ENCODE peak calls at places on chromosomes 11 and 22, in four cellular contexts. N is HL-60, Y is sigmoid colon, E is K562. C is an unnamed sample.

GRCh38 chr11:12973529-12974181 is 35.5 kb upstream of the RASSF10 start:
- DNase-seq in N (no peak), E (no peak), Y (no peak), C (no peak)

GRCh38 chr11:105903113-105903512 is 118.9 kb downstream of the MSANTD4 start:
- DNase-seq in Y (no peak), E (no peak), N (no peak), C (no peak)

GRCh38 chr22:44955102-44955501 is 54.7 kb downstream of the PHF21B start:
- DNase-seq in E (no peak), N (no peak), Y (no peak), C (no peak)

GRCh38 chr11:117303101-117303500 is 12.0 kb downstream of the BACE1-AS start:
- DNase-seq in Y (peak), E (no peak), N (no peak), C (no peak)

GRCh38 chr11:47183969-47184368 is 2.3 kb downstream of the PACSIN3 start:
- DNase-seq in E (no peak), Y (no peak), N (no peak), C (no peak)

GRCh38 chr11:36008576-36008975 is 64.7 kb downstream of the LDLRAD3 start:
- DNase-seq in N (no peak), E (no peak), Y (no peak), C (no peak)

GRCh38 chr11:90449643-90450042 is 226.8 kb upstream of the CHORDC1 start:
- DNase-seq in E (no peak), Y (no peak), N (no peak), C (no peak)

GRCh38 chr22:47835726-47836125 is 1073.3 kb downstream of the TBC1D22A start:
- DNase-seq in Y (no peak), N (no peak), E (no peak), C (no peak)

GRCh38 chr11:102158151-102158734 is 48.0 kb downstream of the YAP1 start:
- DNase-seq in N (no peak), E (no peak), Y (no peak), C (no peak)

GRCh38 chr11:70399681-70400112 is 1.4 kb downstream of the CTTN start:
- DNase-seq in E (peak), Y (peak), N (no peak), C (peak)

GRCh38 chr22:25120093-25120561 is 79.5 kb upstream of the CRYBB3 start:
- DNase-seq in N (no peak), Y (no peak), E (no peak), C (peak)

GRCh38 chr22:43477966-43478365 is 66.2 kb downstream of the MPPED1 start:
- DNase-seq in N (no peak), Y (no peak), E (no peak), C (no peak)

GRCh38 chr11:17992916-17993315 is 19.9 kb downstream of the SERGEF start:
- DNase-seq in E (no peak), N (no peak), Y (no peak), C (peak)

GRCh38 chr22:38766076-38766777 is 10.4 kb upstream of the SUN2 start:
- DNase-seq in N (peak), Y (peak), E (peak), C (peak)

GRCh38 chr11:86565787-86566186 is 106.6 kb downstream of the ME3 start:
- DNase-seq in E (no peak), N (no peak), Y (no peak), C (no peak)

GRCh38 chr11:1036303-1036923 is at the start of gene MUC6:
- DNase-seq in Y (no peak), E (no peak), N (no peak), C (no peak)

GRCh38 chr22:20865869-20866445 is 7.2 kb downstream of the SNAP29 start:
- DNase-seq in E (peak), N (no peak), Y (no peak), C (no peak)

GRCh38 chr11:13315517-13316432 is 38.2 kb downstream of the BMAL1 start:
- DNase-seq in E (no peak), Y (no peak), N (no peak), C (no peak)

GRCh38 chr11:12120031-12121008 is 9.9 kb downstream of the MICAL2 start:
- DNase-seq in Y (no peak), N (no peak), E (no peak), C (no peak)

GRCh38 chr11:88157401-88157800 is 17.8 kb downstream of the RAB38 start:
- DNase-seq in Y (no peak), N (no peak), E (no peak), C (no peak)

GRCh38 chr11:11985016-11985715 is 23.3 kb downstream of the DKK3 start:
- DNase-seq in N (no peak), Y (peak), E (no peak), C (no peak)

GRCh38 chr11:65425971-65426838 is 3.6 kb downstream of the NEAT1 start:
- DNase-seq in E (no peak), N (peak), Y (peak), C (no peak)

GRCh38 chr11:128759597-128759996 is 65.7 kb downstream of the FLI1 start:
- DNase-seq in Y (no peak), E (no peak), N (no peak), C (no peak)
- TF ChIP-seq POLR2AphosphoS5 in Y (no peak), E (no peak), N (no peak), C (no peak)

GRCh38 chr11:124758355-124759267 is 3.5 kb downstream of the ESAM start:
- DNase-seq in E (peak), N (peak), Y (peak), C (no peak)
- H3K4me3 ChIP-seq in E (no peak), N (peak), Y (no peak), C (peak)

GRCh38 chr11:62676698-62677097 is 2.2 kb downstream of the UBXN1 start:
- DNase-seq in E (no peak), N (no peak), Y (no peak), C (no peak)
- TF ChIP-seq CTCF in E (peak), N (no peak), Y (no peak), C (no peak)

DNA sequence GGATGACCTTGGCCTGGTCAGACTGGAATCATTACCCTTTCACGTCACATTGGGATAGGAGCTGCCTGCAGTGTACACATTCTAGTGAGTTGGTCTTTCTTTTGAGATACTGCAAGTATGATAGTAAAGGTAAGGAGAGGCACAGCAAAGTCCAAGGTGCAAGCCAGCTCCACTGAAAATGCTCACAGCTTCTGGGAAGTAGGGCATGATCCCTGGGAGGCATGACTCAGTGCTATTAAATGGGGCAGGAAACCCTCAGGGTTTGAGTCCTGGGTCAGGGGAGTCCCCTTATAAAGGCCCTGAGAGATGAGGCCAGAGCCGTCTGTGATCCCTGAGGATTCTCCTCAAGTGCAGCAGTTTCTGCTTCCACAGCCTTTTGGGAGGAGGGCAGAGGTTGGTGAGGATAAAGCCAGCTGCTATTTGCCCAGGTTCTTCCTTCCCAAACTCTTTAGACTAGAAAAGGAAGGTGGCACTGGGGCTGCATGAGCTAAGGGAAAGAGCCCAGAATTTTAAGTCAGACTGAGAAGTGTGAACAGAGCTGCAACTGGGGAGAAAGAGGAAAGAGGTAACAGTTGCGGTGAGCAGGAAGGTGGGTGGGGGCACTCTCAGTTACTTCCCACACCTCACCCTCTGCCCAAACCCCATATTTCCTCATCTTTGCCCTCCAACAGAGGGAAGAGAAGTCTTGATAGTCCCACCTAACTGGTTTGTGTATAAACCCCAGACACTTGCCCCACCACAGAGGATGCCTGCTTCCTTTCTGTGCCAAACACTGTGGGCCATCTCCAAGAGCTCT is 14.4 kb upstream of the OR52K1 start:
- DNase-seq in N (peak), E (no peak), Y (no peak), C (no peak)
- TF ChIP-seq POLR2AphosphoS5 in N (peak), E (no peak), Y (no peak), C (no peak)

DNA sequence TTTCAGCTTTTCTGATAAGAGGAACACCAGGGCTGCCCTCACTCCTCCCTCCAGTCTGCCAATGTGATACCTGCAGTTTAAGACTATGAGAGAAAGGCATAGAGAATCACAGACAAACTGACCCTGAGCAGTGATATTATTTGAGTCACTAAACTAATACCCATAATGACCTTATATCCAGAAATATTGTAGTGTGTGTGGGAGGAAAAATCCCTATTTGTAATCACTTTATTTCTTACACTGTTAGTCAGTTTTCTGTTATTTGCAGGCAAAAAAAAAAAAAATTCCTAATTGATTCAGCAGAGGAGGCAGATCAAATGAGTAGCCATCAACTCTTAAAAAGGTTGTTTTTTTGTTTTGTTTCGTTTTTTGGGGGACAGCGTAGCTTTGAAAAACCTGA is 82.5 kb downstream of the MAML2 start:
- DNase-seq in E (no peak), N (no peak), Y (no peak), C (no peak)
- H3K4me3 ChIP-seq in E (no peak), N (no peak), Y (no peak), C (no peak)

C was measured in breast epithelium.